ENCODE peak calls at places on chromosomes 5 and 9, in nine cellular contexts. P, A, E, D, T, G, F, N and L are unnamed samples.

GRCh38 chr5:1479581-1480188 is 34.4 kb upstream of the SLC6A3 start:
- DNase-seq in D (no peak), A (peak; percentile 85), G (no peak), T (no peak), E (peak; percentile 64), N (peak; percentile 74), F (peak; percentile 35), P (peak; percentile 17), L (peak; percentile 67)

GRCh38 chr9:25602366-25603044 is 75.7 kb downstream of the TUSC1 start:
- DNase-seq in G (no peak), N (no peak), F (peak; percentile 53), D (no peak), P (no peak), T (no peak), E (peak; percentile 84), A (no peak), L (no peak)

GRCh38 chr9:4139201-4139600 is 160.7 kb downstream of the GLIS3 start:
- DNase-seq in P (no peak), N (no peak), F (no peak), E (no peak), G (no peak), T (no peak), D (no peak), A (no peak), L (peak; percentile 4)

GRCh38 chr9:128146591-128147120 is 2.6 kb upstream of the LCN2 start:
- DNase-seq in G (no peak), E (no peak), P (no peak), D (no peak), F (no peak), A (no peak), N (no peak), T (no peak), L (no peak)

GRCh38 chr5:180090098-180090768 is 18.7 kb upstream of the RNF130 start:
- DNase-seq in G (peak; percentile 67), E (peak; percentile 71), A (peak; percentile 61), P (peak; percentile 56), N (peak; percentile 82), D (peak; percentile 36), F (peak; percentile 41), T (no peak), L (peak; percentile 87)

GRCh38 chr9:113978954-113979712 is 99.0 kb downstream of the AMBP start:
- DNase-seq in P (no peak), G (peak; percentile 48), T (no peak), F (peak; percentile 2), A (peak; percentile 46), D (no peak), E (no peak), N (no peak), L (no peak)

GRCh38 chr5:135249658-135250057 is 149.4 kb downstream of the MACROH2A1 start:
- DNase-seq in D (no peak), G (peak; percentile 47), P (no peak), N (no peak), T (no peak), A (no peak), F (no peak), E (no peak), L (no peak)

GRCh38 chr9:71249729-71250317 is 128.4 kb upstream of the TRPM3 start:
- DNase-seq in D (no peak), E (peak; percentile 76), F (peak; percentile 74), T (no peak), N (peak; percentile 81), G (peak; percentile 62), A (peak; percentile 74), P (peak; percentile 74), L (peak; percentile 80)

GRCh38 chr9:78533500-78533899 is 236.6 kb downstream of the PSAT1 start:
- DNase-seq in G (peak; percentile 19), T (no peak), F (no peak), E (no peak), N (no peak), D (no peak), P (no peak), A (peak; percentile 17), L (no peak)

GRCh38 chr5:73387630-73388370 is 60.8 kb downstream of the FOXD1 start:
- DNase-seq in F (no peak), D (no peak), P (peak; percentile 52), G (peak; percentile 80), N (no peak), E (no peak), T (peak; percentile 82), A (no peak), L (no peak)

GRCh38 chr5:159800131-159800830 is 116.0 kb upstream of the ADRA1B start:
- DNase-seq in A (peak; percentile 38), D (no peak), F (no peak), P (no peak), N (no peak), T (no peak), E (no peak), G (no peak), L (peak; percentile 35)

GRCh38 chr5:65728219-65728618 is 6.2 kb downstream of the NLN start:
- DNase-seq in E (no peak), N (no peak), T (no peak), G (peak; percentile 45), D (no peak), A (no peak), F (peak; percentile 20), P (no peak), L (peak; percentile 10)

GRCh38 chr5:116622375-116623075 is 47.9 kb upstream of the SEMA6A start:
- DNase-seq in T (no peak), N (no peak), D (no peak), E (no peak), F (no peak), G (no peak), A (no peak), P (no peak), L (no peak)

GRCh38 chr5:116626945-116627679 is 52.5 kb upstream of the SEMA6A start:
- DNase-seq in F (no peak), A (no peak), E (no peak), G (no peak), P (no peak), T (peak; percentile 24), N (no peak), D (no peak), L (no peak)

GRCh38 chr5:116621599-116621998 is 47.0 kb upstream of the SEMA6A start:
- DNase-seq in F (no peak), D (no peak), G (no peak), T (no peak), A (no peak), P (no peak), E (no peak), N (no peak), L (no peak)

GRCh38 chr5:116629168-116629567 is 54.5 kb upstream of the SEMA6A start:
- DNase-seq in D (no peak), N (no peak), T (no peak), F (no peak), A (no peak), G (no peak), E (peak; percentile 47), P (no peak), L (no peak)

GRCh38 chr5:116626272-116626723 is 51.7 kb upstream of the SEMA6A start:
- DNase-seq in G (peak; percentile 55), A (peak; percentile 12), T (no peak), E (peak; percentile 9), P (peak; percentile 81), D (peak; percentile 82), F (no peak), N (peak; percentile 87), L (peak; percentile 50)
- H3K4me3 ChIP-seq in G (no peak overlapping the region), A (peak overlapping the region; percentile 3), T (no peak overlapping the region), E (no peak overlapping the region), P (no peak overlapping the region), D (peak overlapping the region; percentile 24), F (no peak overlapping the region), N (no peak overlapping the region), L (no peak overlapping the region)

GRCh38 chr5:148229840-148230239 is 8.5 kb upstream of the MARCOL start:
- DNase-seq in D (no peak), P (no peak), G (no peak), T (no peak), E (no peak), N (no peak), A (no peak), F (no peak), L (no peak)
- H3K4me3 ChIP-seq in D (no peak overlapping the region), P (no peak overlapping the region), G (no peak overlapping the region), T (no peak overlapping the region), E (no peak overlapping the region), N (no peak overlapping the region), A (no peak overlapping the region), F (no peak overlapping the region), L (no peak overlapping the region)

GRCh38 chr5:174692381-174692780 is 32.0 kb upstream of the MSX2 start:
- DNase-seq in E (no peak), P (no peak), D (no peak), F (no peak), T (no peak), N (no peak), G (no peak), A (no peak), L (no peak)

GRCh38 chr5:174688441-174689354 is 35.7 kb upstream of the MSX2 start:
- DNase-seq in F (no peak), N (no peak), E (no peak), G (no peak), T (no peak), D (no peak), A (no peak), P (no peak), L (no peak)

GRCh38 chr5:174690256-174690655 is 34.1 kb upstream of the MSX2 start:
- DNase-seq in T (no peak), N (peak; percentile 4), P (no peak), E (peak; percentile 68), G (peak; percentile 29), F (peak; percentile 23), A (no peak), D (no peak), L (no peak)

GRCh38 chr5:174693697-174694400 is 30.5 kb upstream of the MSX2 start:
- DNase-seq in P (no peak), A (no peak), G (no peak), E (no peak), T (no peak), F (peak; percentile 22), N (no peak), D (no peak), L (no peak)

DNA sequence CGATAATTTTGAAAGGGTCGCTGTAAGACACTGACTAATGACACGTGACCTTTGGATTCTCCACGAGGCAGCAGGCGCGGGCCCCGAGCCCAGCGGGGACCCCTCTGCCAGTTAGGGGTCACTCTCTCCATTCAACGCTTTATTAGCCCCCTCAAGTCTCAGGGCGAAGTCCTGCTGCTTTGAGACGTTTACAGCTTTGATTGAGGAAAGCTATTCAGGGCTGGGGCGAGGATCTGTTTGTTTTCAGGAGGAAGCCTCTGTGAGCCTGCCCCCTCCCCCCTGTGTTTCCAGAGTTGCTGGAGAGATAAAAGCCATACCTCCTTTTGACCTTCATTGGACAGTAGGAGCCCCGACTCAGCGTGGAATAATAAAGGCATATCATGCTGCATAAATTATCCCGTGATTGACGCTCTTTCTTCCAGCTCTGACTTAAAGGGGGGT is 31.4 kb upstream of the MSX2 start:
- DNase-seq in G (no peak), N (no peak), E (no peak), T (no peak), D (no peak), A (no peak), P (no peak), F (no peak), L (no peak)
- H3K4me3 ChIP-seq in G (no peak overlapping the region), N (no peak overlapping the region), E (no peak overlapping the region), T (no peak overlapping the region), D (no peak overlapping the region), A (no peak overlapping the region), P (no peak overlapping the region), F (no peak overlapping the region), L (no peak overlapping the region)

DNA sequence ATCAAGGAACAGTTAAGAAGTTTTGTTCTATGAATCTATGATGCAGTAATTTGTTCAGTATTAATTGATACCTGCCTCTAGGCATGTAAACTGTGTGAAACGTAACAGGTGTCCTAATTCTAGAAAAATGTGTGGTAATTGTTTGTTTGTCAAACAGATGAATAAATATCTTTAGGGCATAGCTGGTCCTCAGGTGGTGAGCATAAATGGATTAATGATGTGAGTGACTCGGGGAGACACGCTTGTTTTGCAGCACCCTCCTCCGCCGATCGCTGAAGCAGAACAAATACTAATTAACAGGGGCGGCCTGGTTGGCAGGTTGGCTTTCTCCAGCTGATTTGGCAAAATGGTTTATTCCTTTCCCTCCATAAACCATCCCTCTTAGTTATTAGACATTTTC is 88.8 kb downstream of the TLE4 start:
- DNase-seq in F (no peak), P (no peak), T (no peak), G (no peak), N (no peak), E (no peak), A (no peak), D (no peak), L (no peak)
- H3K4me3 ChIP-seq in F (no peak overlapping the region), P (no peak overlapping the region), T (no peak overlapping the region), G (no peak overlapping the region), N (no peak overlapping the region), E (no peak overlapping the region), A (no peak overlapping the region), D (no peak overlapping the region), L (no peak overlapping the region)